ENCODE peak calls at places on chromosomes 2 and 18, in nine cellular contexts. One of them, this sample, is unnamed.

GRCh38 chr2:43149482-43150107 is 76.8 kb downstream of the ZFP36L2 start:
- DNase-seq in Peyer's patch: no peak
- DNase-seq in small intestine: no peak
- DNase-seq in CD8-positive, alpha-beta T cell: peak; percentile 67
- DNase-seq in ovary: no peak
- DNase-seq in heart right ventricle: no peak
- DNase-seq in naive thymus-derived CD4-positive, alpha-beta T cell: no peak
- DNase-seq in IMR-90: no peak
- DNase-seq in H9: no peak
- DNase-seq in this sample: no peak

GRCh38 chr2:126932966-126933555 is 34.4 kb downstream of the TEX51 start:
- DNase-seq in Peyer's patch: no peak
- DNase-seq in small intestine: no peak
- DNase-seq in CD8-positive, alpha-beta T cell: no peak
- DNase-seq in ovary: no peak
- DNase-seq in heart right ventricle: no peak
- DNase-seq in naive thymus-derived CD4-positive, alpha-beta T cell: no peak
- DNase-seq in IMR-90: no peak
- DNase-seq in H9: no peak
- DNase-seq in this sample: no peak

GRCh38 chr2:108988076-108988795 is 784 bp downstream of the EDAR start:
- DNase-seq in Peyer's patch: no peak
- DNase-seq in small intestine: no peak
- DNase-seq in CD8-positive, alpha-beta T cell: no peak
- DNase-seq in ovary: no peak
- DNase-seq in heart right ventricle: no peak
- DNase-seq in naive thymus-derived CD4-positive, alpha-beta T cell: peak; percentile 18
- DNase-seq in IMR-90: no peak
- DNase-seq in H9: no peak
- DNase-seq in this sample: no peak

GRCh38 chr2:3040819-3041218 is 336.8 kb downstream of the EIPR1 start:
- DNase-seq in Peyer's patch: no peak
- DNase-seq in small intestine: no peak
- DNase-seq in CD8-positive, alpha-beta T cell: no peak
- DNase-seq in ovary: no peak
- DNase-seq in heart right ventricle: peak; percentile 30
- DNase-seq in naive thymus-derived CD4-positive, alpha-beta T cell: no peak
- DNase-seq in IMR-90: no peak
- DNase-seq in H9: no peak
- DNase-seq in this sample: peak; percentile 18

GRCh38 chr18:70380915-70381896 is 92.4 kb downstream of the SOCS6 start:
- DNase-seq in Peyer's patch: no peak
- DNase-seq in small intestine: peak; percentile 94
- DNase-seq in CD8-positive, alpha-beta T cell: no peak
- DNase-seq in ovary: no peak
- DNase-seq in heart right ventricle: peak; percentile 17
- DNase-seq in naive thymus-derived CD4-positive, alpha-beta T cell: no peak
- DNase-seq in IMR-90: no peak
- DNase-seq in H9: peak; percentile 55
- DNase-seq in this sample: no peak

GRCh38 chr2:100388703-100389102 is 28.8 kb downstream of the CHST10 start:
- DNase-seq in Peyer's patch: no peak
- DNase-seq in small intestine: no peak
- DNase-seq in CD8-positive, alpha-beta T cell: no peak
- DNase-seq in ovary: no peak
- DNase-seq in heart right ventricle: no peak
- DNase-seq in naive thymus-derived CD4-positive, alpha-beta T cell: no peak
- DNase-seq in IMR-90: no peak
- DNase-seq in H9: no peak
- DNase-seq in this sample: no peak

GRCh38 chr2:59850554-59850953 is 702.9 kb downstream of the BCL11A start:
- DNase-seq in Peyer's patch: no peak
- DNase-seq in small intestine: peak; percentile 65
- DNase-seq in CD8-positive, alpha-beta T cell: no peak
- DNase-seq in ovary: no peak
- DNase-seq in heart right ventricle: no peak
- DNase-seq in naive thymus-derived CD4-positive, alpha-beta T cell: no peak
- DNase-seq in IMR-90: no peak
- DNase-seq in H9: no peak
- DNase-seq in this sample: no peak

GRCh38 chr18:66457245-66457644 is 146.6 kb downstream of the CDH19 start:
- DNase-seq in Peyer's patch: no peak
- DNase-seq in small intestine: no peak
- DNase-seq in CD8-positive, alpha-beta T cell: no peak
- DNase-seq in ovary: no peak
- DNase-seq in heart right ventricle: no peak
- DNase-seq in naive thymus-derived CD4-positive, alpha-beta T cell: no peak
- DNase-seq in IMR-90: no peak
- DNase-seq in H9: peak; percentile 29
- DNase-seq in this sample: no peak

GRCh38 chr2:152743004-152743403 is 24.6 kb downstream of the ARL6IP6 start:
- DNase-seq in Peyer's patch: no peak
- DNase-seq in small intestine: peak; percentile 53
- DNase-seq in CD8-positive, alpha-beta T cell: no peak
- DNase-seq in ovary: no peak
- DNase-seq in heart right ventricle: no peak
- DNase-seq in naive thymus-derived CD4-positive, alpha-beta T cell: no peak
- DNase-seq in IMR-90: no peak
- DNase-seq in H9: no peak
- DNase-seq in this sample: no peak

GRCh38 chr18:56083097-56083865 is 495.3 kb upstream of the TCF4 start:
- DNase-seq in Peyer's patch: no peak
- DNase-seq in small intestine: no peak
- DNase-seq in CD8-positive, alpha-beta T cell: no peak
- DNase-seq in ovary: peak; percentile 40
- DNase-seq in heart right ventricle: peak; percentile 70
- DNase-seq in naive thymus-derived CD4-positive, alpha-beta T cell: no peak
- DNase-seq in IMR-90: peak; percentile 92
- DNase-seq in H9: no peak
- DNase-seq in this sample: no peak
- H3K27ac ChIP-seq in Peyer's patch: no peak overlapping the region
- H3K27ac ChIP-seq in small intestine: no peak overlapping the region
- H3K27ac ChIP-seq in CD8-positive, alpha-beta T cell: no peak overlapping the region
- H3K27ac ChIP-seq in ovary: no peak overlapping the region
- H3K27ac ChIP-seq in heart right ventricle: peak overlapping the region; percentile 78
- H3K27ac ChIP-seq in naive thymus-derived CD4-positive, alpha-beta T cell: no peak overlapping the region
- H3K27ac ChIP-seq in IMR-90: peak overlapping the region; percentile 63
- H3K27ac ChIP-seq in H9: no peak overlapping the region
- H3K27ac ChIP-seq in this sample: peak overlapping the region; percentile 28

DNA sequence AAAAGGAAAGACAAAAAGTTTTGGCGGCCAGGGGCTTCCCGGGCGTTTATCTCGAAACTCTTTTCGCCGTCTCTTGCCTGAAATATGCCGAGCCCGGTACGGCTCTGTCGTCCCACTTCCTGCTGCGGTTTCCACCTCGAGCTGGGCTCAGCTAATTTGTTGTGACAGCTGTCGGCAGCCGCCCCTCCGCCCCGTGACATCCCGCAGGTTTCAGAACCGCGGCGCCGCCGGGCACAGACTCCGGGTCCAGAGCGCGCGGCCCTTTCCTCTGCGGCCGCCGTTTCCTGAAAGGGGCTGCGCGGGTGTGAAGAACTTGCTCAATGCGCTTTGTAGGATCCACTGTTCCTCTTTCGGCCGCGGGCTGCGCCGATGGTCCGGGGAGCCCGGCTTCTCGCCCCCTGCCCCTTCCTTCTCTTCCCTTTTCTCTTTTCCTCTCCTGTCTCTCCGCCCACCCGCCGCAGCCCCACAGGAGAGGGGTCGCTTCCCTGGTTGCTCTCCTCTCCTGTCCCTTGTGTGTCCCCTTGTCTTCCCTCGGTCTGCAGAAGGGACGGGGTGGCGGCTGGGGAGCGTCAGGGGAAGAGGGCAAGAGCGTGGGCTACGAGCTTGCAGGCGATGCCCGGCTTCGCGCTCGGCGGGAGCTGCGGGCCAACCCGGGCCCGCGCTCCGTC is 648 bp downstream of the ARID5A start:
- DNase-seq in Peyer's patch: peak; percentile 94
- DNase-seq in small intestine: peak; percentile 65
- DNase-seq in CD8-positive, alpha-beta T cell: peak; percentile 90
- DNase-seq in ovary: peak; percentile 68
- DNase-seq in heart right ventricle: peak; percentile 78
- DNase-seq in naive thymus-derived CD4-positive, alpha-beta T cell: peak; percentile 92
- DNase-seq in IMR-90: peak; percentile 38
- DNase-seq in H9: no peak
- DNase-seq in this sample: no peak
- H3K4me1 ChIP-seq in Peyer's patch: peaks cover 4% of the 10 kb centered on the region
- H3K4me1 ChIP-seq in small intestine: peaks cover 11% of the 10 kb centered on the region
- H3K4me1 ChIP-seq in CD8-positive, alpha-beta T cell: peaks cover 44% of the 10 kb centered on the region
- H3K4me1 ChIP-seq in ovary: peaks cover 13% of the 10 kb centered on the region
- H3K4me1 ChIP-seq in heart right ventricle: peaks cover 64% of the 10 kb centered on the region
- H3K4me1 ChIP-seq in naive thymus-derived CD4-positive, alpha-beta T cell: peaks cover 40% of the 10 kb centered on the region
- H3K4me1 ChIP-seq in IMR-90: peaks cover 42% of the 10 kb centered on the region
- H3K4me1 ChIP-seq in H9: peaks cover 3% of the 10 kb centered on the region
- H3K4me1 ChIP-seq in this sample: peaks cover 91% of the 10 kb centered on the region

GRCh38 chr18:48393776-48394175 is 15.4 kb downstream of the ZBTB7C start:
- DNase-seq in Peyer's patch: no peak
- DNase-seq in small intestine: no peak
- DNase-seq in CD8-positive, alpha-beta T cell: no peak
- DNase-seq in ovary: peak; percentile 37
- DNase-seq in heart right ventricle: no peak
- DNase-seq in naive thymus-derived CD4-positive, alpha-beta T cell: no peak
- DNase-seq in IMR-90: no peak
- DNase-seq in H9: no peak
- DNase-seq in this sample: no peak

GRCh38 chr18:48391863-48392262 is 17.3 kb downstream of the ZBTB7C start:
- DNase-seq in Peyer's patch: no peak
- DNase-seq in small intestine: peak; percentile 3
- DNase-seq in CD8-positive, alpha-beta T cell: no peak
- DNase-seq in ovary: no peak
- DNase-seq in heart right ventricle: peak; percentile 40
- DNase-seq in naive thymus-derived CD4-positive, alpha-beta T cell: no peak
- DNase-seq in IMR-90: no peak
- DNase-seq in H9: peak; percentile 14
- DNase-seq in this sample: peak; percentile 67

GRCh38 chr18:48390641-48391040 is 18.5 kb downstream of the ZBTB7C start:
- DNase-seq in Peyer's patch: no peak
- DNase-seq in small intestine: no peak
- DNase-seq in CD8-positive, alpha-beta T cell: no peak
- DNase-seq in ovary: no peak
- DNase-seq in heart right ventricle: no peak
- DNase-seq in naive thymus-derived CD4-positive, alpha-beta T cell: no peak
- DNase-seq in IMR-90: no peak
- DNase-seq in H9: no peak
- DNase-seq in this sample: peak; percentile 58

GRCh38 chr18:48393170-48393569 is 16.0 kb downstream of the ZBTB7C start:
- DNase-seq in Peyer's patch: no peak
- DNase-seq in small intestine: no peak
- DNase-seq in CD8-positive, alpha-beta T cell: no peak
- DNase-seq in ovary: no peak
- DNase-seq in heart right ventricle: no peak
- DNase-seq in naive thymus-derived CD4-positive, alpha-beta T cell: no peak
- DNase-seq in IMR-90: no peak
- DNase-seq in H9: peak; percentile 17
- DNase-seq in this sample: no peak

DNA sequence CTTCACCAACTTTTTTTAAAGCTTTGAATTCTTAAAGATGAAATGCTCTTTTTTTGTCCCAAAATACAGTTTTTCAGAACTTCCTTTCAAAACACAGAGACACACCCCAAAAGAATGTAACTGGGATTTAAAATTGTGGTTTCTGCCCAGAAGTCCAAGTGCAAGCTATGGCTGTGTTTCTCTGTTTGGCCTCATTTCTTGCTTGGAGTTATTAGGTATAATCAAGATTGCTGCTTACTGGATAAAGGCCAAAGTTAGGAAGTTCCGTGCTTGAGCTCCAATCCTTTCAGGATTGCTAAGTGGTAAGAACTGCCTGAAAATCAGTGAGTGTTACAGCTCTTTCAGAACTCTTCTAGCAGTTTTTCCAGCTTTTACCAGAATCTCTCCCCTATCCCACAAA is 16.9 kb downstream of the ZBTB7C start:
- DNase-seq in Peyer's patch: no peak
- DNase-seq in small intestine: no peak
- DNase-seq in CD8-positive, alpha-beta T cell: no peak
- DNase-seq in ovary: no peak
- DNase-seq in heart right ventricle: no peak
- DNase-seq in naive thymus-derived CD4-positive, alpha-beta T cell: no peak
- DNase-seq in IMR-90: no peak
- DNase-seq in H9: no peak
- DNase-seq in this sample: no peak
- H3K27ac ChIP-seq in Peyer's patch: no peak overlapping the region
- H3K27ac ChIP-seq in small intestine: no peak overlapping the region
- H3K27ac ChIP-seq in CD8-positive, alpha-beta T cell: no peak overlapping the region
- H3K27ac ChIP-seq in ovary: no peak overlapping the region
- H3K27ac ChIP-seq in heart right ventricle: no peak overlapping the region
- H3K27ac ChIP-seq in naive thymus-derived CD4-positive, alpha-beta T cell: no peak overlapping the region
- H3K27ac ChIP-seq in IMR-90: no peak overlapping the region
- H3K27ac ChIP-seq in H9: no peak overlapping the region
- H3K27ac ChIP-seq in this sample: no peak overlapping the region

GRCh38 chr2:98478861-98479770 is 34.5 kb downstream of the INPP4A start:
- DNase-seq in Peyer's patch: no peak
- DNase-seq in small intestine: no peak
- DNase-seq in CD8-positive, alpha-beta T cell: peak; percentile 70
- DNase-seq in ovary: no peak
- DNase-seq in heart right ventricle: no peak
- DNase-seq in naive thymus-derived CD4-positive, alpha-beta T cell: peak; percentile 38
- DNase-seq in IMR-90: no peak
- DNase-seq in H9: no peak
- DNase-seq in this sample: no peak

GRCh38 chr2:98479959-98480524 is 35.4 kb downstream of the INPP4A start:
- DNase-seq in Peyer's patch: no peak
- DNase-seq in small intestine: peak; percentile 42
- DNase-seq in CD8-positive, alpha-beta T cell: no peak
- DNase-seq in ovary: no peak
- DNase-seq in heart right ventricle: peak; percentile 76
- DNase-seq in naive thymus-derived CD4-positive, alpha-beta T cell: no peak
- DNase-seq in IMR-90: peak; percentile 62
- DNase-seq in H9: no peak
- DNase-seq in this sample: no peak

GRCh38 chr2:98482362-98482761 is 37.7 kb downstream of the INPP4A start:
- DNase-seq in Peyer's patch: no peak
- DNase-seq in small intestine: no peak
- DNase-seq in CD8-positive, alpha-beta T cell: no peak
- DNase-seq in ovary: no peak
- DNase-seq in heart right ventricle: no peak
- DNase-seq in naive thymus-derived CD4-positive, alpha-beta T cell: no peak
- DNase-seq in IMR-90: no peak
- DNase-seq in H9: no peak
- DNase-seq in this sample: no peak

GRCh38 chr2:98478088-98478551 is 33.5 kb downstream of the INPP4A start:
- DNase-seq in Peyer's patch: no peak
- DNase-seq in small intestine: no peak
- DNase-seq in CD8-positive, alpha-beta T cell: no peak
- DNase-seq in ovary: no peak
- DNase-seq in heart right ventricle: no peak
- DNase-seq in naive thymus-derived CD4-positive, alpha-beta T cell: no peak
- DNase-seq in IMR-90: no peak
- DNase-seq in H9: no peak
- DNase-seq in this sample: no peak

DNA sequence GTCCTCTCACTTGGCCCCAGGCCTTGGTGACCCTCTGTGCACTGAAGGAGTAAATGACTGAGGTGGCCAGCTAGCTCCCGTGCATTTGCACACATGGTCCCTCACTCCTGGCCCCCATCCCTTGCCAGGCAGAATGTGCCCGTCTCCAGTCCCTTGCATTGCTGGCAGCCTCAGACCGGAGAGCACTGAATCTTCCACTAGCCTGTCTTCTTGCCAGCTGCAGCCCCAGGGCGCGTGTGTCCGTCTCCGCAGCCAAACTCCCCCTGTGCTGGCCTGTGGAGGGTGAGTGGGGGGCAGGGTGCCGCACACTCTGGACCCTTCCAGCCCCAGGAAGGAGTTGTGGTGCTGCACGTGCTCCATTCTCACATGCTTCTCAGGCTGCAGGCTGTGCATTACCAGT is 35.9 kb downstream of the INPP4A start:
- DNase-seq in Peyer's patch: no peak
- DNase-seq in small intestine: no peak
- DNase-seq in CD8-positive, alpha-beta T cell: no peak
- DNase-seq in ovary: no peak
- DNase-seq in heart right ventricle: no peak
- DNase-seq in naive thymus-derived CD4-positive, alpha-beta T cell: no peak
- DNase-seq in IMR-90: no peak
- DNase-seq in H9: no peak
- DNase-seq in this sample: no peak
- H3K4me1 ChIP-seq in Peyer's patch: peaks cover 5% of the 10 kb centered on the region
- H3K4me1 ChIP-seq in small intestine: peaks cover 21% of the 10 kb centered on the region
- H3K4me1 ChIP-seq in CD8-positive, alpha-beta T cell: peaks cover 99% of the 10 kb centered on the region
- H3K4me1 ChIP-seq in ovary: peaks cover 11% of the 10 kb centered on the region
- H3K4me1 ChIP-seq in heart right ventricle: peaks cover 44% of the 10 kb centered on the region
- H3K4me1 ChIP-seq in naive thymus-derived CD4-positive, alpha-beta T cell: peaks cover 97% of the 10 kb centered on the region
- H3K4me1 ChIP-seq in IMR-90: peaks cover 10% of the 10 kb centered on the region
- H3K4me1 ChIP-seq in H9: no peaks in the 10 kb centered on the region
- H3K4me1 ChIP-seq in this sample: peaks cover 50% of the 10 kb centered on the region

This sample was measured in vagina.